ENCODE peak calls at places on chromosomes 13 and 19, in eight cellular contexts. Q is gastrocnemius medialis; Z is PC-3; G is CD8-positive, alpha-beta T cell; N is thoracic aorta; K is fibroblast of lung; L is psoas muscle; W is cardiac muscle cell. U is an unnamed sample.

GRCh38 chr13:113179374-113180230 is 21.2 kb downstream of the PROZ start:
- DNase-seq in Q (no peak), N (no peak), K (peak), L (no peak), W (peak), G (peak), Z (no peak), U (no peak)

GRCh38 chr19:7013678-7014077 is 7.6 kb downstream of the MBD3L2B start:
- DNase-seq in L (no peak), N (no peak), Q (no peak), K (peak), Z (peak), W (no peak), G (no peak), U (no peak)

GRCh38 chr19:34461375-34462100 is 20.0 kb upstream of the WTIP start:
- DNase-seq in G (no peak), K (peak), N (peak), Q (peak), L (no peak), Z (no peak), W (no peak), U (no peak)

GRCh38 chr13:26502826-26503225 is 54.7 kb upstream of the WASF3 start:
- DNase-seq in Z (peak), N (no peak), G (no peak), K (peak), W (no peak), L (peak), Q (peak), U (no peak)

GRCh38 chr13:98285317-98285716 is 108.2 kb upstream of the RNF113B start:
- DNase-seq in K (peak), W (no peak), G (no peak), Q (no peak), N (no peak), Z (no peak), L (no peak), U (no peak)

GRCh38 chr13:51714663-51715168 is 89.2 kb downstream of the DHRS12 start:
- DNase-seq in W (no peak), N (no peak), K (peak), L (no peak), G (no peak), Q (no peak), Z (peak), U (no peak)

GRCh38 chr19:13537454-13537853 is 31.2 kb upstream of the CACNA1A start:
- DNase-seq in L (no peak), Q (no peak), W (no peak), G (no peak), Z (no peak), N (no peak), K (no peak), U (no peak)

GRCh38 chr19:35641515-35642151 is at the start of gene ETV2:
- DNase-seq in W (peak), G (peak), N (no peak), Z (no peak), Q (no peak), K (peak), L (no peak), U (no peak)

GRCh38 chr19:12975221-12975756 is 5.9 kb downstream of the DAND5 start:
- DNase-seq in Z (no peak), N (no peak), K (no peak), G (no peak), Q (no peak), L (no peak), W (no peak), U (no peak)

GRCh38 chr13:94656766-94657165 is 55.1 kb downstream of the GPR180 start:
- DNase-seq in N (no peak), L (no peak), G (no peak), K (peak), Z (peak), Q (no peak), W (no peak), U (no peak)

GRCh38 chr13:24168392-24168750 is 7.9 kb downstream of the SPATA13 start:
- DNase-seq in Z (no peak), W (no peak), Q (no peak), K (peak), G (no peak), N (no peak), L (no peak), U (no peak)

GRCh38 chr13:97319088-97319487 is 97.0 kb downstream of the MBNL2 start:
- DNase-seq in Q (peak), K (no peak), L (peak), W (no peak), Z (no peak), N (no peak), G (no peak), U (no peak)

GRCh38 chr19:3849092-3849491 is 19.7 kb downstream of the ZFR2 start:
- DNase-seq in K (no peak), W (peak), N (no peak), L (no peak), G (peak), Z (peak), Q (no peak), U (no peak)
- TF ChIP-seq CTCF in K (peak), W (peak), N (no peak), L (no peak), G (peak), Z (peak), Q (no peak), U (no peak)

DNA sequence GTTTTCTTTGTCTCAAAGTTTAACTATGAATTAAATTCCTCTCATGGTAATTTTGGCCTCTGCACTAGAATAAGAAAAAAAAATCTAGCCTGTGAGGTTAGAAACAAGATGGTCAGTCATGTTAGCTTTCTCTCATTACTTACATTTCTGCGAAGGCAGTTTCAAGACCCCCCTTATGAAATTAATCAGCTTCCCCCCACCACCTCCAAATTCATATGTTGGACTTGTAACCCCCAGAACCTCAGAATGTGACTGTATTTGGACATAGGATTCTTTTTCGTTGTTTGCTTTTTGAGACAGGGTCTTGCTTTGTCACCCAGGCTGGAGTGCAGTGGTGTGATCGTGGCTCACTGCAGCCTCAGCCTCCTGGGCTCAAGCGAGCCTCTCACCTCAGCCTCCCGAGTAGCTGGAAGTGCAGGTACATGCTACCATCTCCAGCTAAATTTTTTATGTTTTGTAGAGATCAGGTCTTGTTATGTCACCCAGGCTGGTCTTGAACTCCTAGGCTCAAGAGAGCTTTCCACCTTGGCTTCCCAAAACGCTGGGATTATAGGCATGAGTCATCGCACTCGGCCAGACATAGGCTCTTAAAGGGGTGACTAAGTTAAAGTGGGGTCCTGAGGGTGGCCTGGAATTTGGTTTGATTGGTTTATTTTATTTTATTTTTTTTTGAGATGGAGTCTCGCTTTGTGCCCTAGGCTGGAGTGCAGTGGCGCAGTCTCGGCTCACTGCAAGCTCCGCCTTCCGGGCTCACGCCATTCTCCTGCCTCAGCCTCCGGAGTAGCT is 1.4 kb downstream of the PLA2G4C start:
- DNase-seq in N (no peak), W (no peak), Q (no peak), L (no peak), G (no peak), K (no peak), Z (no peak), U (no peak)
- TF ChIP-seq CTCF in N (no peak), W (no peak), Q (no peak), L (no peak), G (no peak), K (no peak), Z (no peak), U (no peak)

DNA sequence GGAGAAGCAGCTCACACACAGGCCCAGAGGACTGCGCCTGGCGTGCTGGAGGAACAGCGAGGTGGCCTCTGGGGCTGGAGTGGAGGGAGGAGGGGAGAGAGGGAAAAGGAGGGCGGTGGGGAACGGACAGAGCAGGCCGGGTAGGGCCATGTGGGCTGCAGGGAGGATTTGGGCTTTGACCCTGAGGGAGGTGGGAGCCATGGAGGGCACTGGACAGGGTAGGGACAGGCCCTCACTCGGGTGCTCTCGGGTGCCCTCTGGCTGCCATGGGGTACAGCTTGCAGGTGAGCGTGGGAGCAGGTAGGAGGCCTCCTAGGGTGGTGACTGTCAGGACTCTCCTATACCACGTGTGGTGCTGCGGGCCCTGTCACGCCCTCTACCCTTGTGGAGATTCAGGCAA is 22.8 kb downstream of the PLIN4 start:
- DNase-seq in L (no peak), Q (no peak), K (no peak), G (no peak), W (no peak), Z (no peak), N (no peak), U (no peak)
- TF ChIP-seq CTCF in L (no peak), Q (no peak), K (no peak), G (no peak), W (no peak), Z (peak), N (no peak), U (no peak)

GRCh38 chr19:2255112-2255845 is 938 bp downstream of the JSRP1 start:
- DNase-seq in L (no peak), Z (no peak), N (no peak), G (no peak), W (no peak), Q (peak), K (no peak), U (no peak)

GRCh38 chr19:2252481-2253105 is 3.5 kb downstream of the AMH start:
- DNase-seq in Z (no peak), K (no peak), L (no peak), N (no peak), G (peak), Q (no peak), W (no peak), U (no peak)

GRCh38 chr19:2251577-2252480 is 2.7 kb downstream of the AMH start:
- DNase-seq in K (peak), Z (no peak), L (no peak), Q (no peak), G (no peak), W (no peak), N (no peak), U (no peak)

GRCh38 chr19:2254052-2254872 is 2.0 kb downstream of the JSRP1 start:
- DNase-seq in W (peak), Z (no peak), N (no peak), Q (peak), L (no peak), G (no peak), K (peak), U (peak)

DNA sequence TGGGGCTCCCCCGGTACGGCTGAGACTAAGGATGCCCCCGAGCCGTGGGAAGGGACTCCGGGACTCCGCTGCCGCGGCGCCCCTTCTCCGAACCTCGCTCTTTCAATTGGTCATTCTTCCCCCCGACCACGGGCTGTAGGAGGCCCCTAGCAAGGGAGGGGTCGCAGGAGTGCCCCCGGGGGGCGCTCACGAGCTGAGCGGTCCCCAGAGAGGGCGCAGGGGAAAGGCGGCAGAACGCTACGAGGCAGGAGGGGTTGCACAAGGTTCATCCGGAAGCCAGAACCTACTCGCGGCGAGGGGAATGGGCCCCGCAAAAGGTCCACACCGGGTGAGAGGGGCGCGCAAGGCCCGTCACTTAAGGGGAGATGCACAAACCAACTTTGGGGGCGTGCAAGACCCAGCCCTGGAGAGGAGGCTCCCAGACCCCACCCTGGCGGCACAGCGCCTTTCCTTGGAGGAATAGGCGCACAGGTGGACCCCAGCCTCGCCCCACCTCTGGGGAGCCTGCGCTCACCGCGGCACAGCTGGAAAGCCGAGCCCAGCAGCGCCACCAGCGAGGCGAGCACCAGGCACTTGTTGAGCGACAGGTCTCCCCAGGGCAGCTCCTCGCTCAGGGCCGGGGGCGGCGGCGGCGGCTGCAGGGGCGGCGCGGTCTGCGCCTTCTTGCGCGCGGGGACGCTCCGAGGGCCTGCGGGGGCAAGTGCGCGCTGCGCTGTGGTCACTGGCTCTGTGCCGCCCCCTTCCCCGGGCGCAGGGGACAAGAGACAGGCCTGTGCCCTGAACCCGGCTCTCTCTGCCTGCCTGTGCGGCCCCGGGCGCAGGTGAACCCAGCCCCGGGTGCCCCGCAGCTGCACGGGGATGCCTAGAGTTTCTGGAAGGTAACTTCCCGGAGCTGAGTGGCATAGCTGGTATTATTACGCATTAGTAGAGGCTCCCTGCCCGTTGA is 2.8 kb downstream of the JSRP1 start:
- DNase-seq in N (no peak), K (no peak), L (no peak), W (peak), G (peak), Z (no peak), Q (no peak), U (no peak)
- TF ChIP-seq CTCF in N (no peak), K (no peak), L (no peak), W (peak), G (peak), Z (peak), Q (no peak), U (no peak)

GRCh38 chr13:77697208-77698103 is at the start of gene SLAIN1:
- DNase-seq in K (peak), W (peak), N (peak), Q (peak), L (peak), G (peak), Z (peak), U (peak)

GRCh38 chr13:77696006-77696862 is 1.3 kb upstream of the SLAIN1 start:
- DNase-seq in L (no peak), Q (no peak), Z (peak), N (no peak), W (peak), G (peak), K (peak), U (no peak)

GRCh38 chr13:77699059-77699680 is 1.7 kb downstream of the SLAIN1 start:
- DNase-seq in G (no peak), K (no peak), Z (no peak), Q (no peak), W (no peak), L (no peak), N (no peak), U (no peak)

GRCh38 chr13:77696863-77697207 is 652 bp upstream of the SLAIN1 start:
- DNase-seq in W (no peak), N (no peak), Z (no peak), G (no peak), Q (no peak), K (no peak), L (no peak), U (no peak)

DNA sequence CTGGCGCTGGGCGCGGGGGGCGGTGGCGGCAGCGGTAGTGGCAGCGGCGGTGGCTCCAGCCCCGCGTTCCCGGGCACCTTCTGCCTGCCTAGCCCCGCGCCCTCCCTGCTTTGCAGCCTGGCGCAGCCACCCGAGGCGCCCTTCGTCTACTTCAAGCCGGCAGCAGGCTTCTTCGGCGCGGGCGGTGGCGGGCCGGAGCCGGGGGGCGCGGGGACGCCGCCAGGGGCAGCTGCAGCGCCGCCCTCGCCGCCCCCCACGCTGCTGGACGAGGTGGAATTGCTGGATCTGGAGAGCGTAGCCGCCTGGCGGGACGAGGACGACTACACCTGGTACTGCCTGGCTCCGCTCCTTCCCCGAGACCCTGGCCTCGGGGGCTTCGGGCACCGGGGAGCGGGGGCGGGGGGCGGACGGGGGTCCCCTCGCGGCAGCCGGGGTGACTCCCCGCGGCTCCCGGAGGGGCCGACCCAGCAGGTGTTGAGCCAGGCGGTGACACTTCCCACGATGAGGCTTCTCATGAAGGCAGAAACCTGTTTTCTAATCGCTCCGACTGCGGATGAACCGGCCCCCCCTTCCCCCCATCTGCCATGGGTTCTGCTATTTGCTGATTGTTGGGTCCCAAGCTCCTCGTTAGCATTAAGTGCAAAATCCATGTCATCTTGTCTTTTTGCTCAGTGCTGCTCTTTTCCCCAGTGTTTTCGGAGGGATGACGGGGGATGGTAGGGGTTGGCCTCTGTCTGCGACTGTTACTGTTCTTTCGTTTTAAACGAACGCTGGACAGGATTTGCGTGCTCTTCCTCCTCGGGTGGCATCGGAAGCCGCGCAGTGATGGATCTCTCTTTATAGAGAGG is 948 bp downstream of the SLAIN1 start:
- DNase-seq in Q (no peak), G (peak), K (peak), W (peak), L (peak), N (no peak), Z (peak), U (peak)
- TF ChIP-seq CTCF in Q (no peak), G (no peak), K (no peak), W (no peak), L (no peak), N (no peak), Z (no peak), U (no peak)

DNA sequence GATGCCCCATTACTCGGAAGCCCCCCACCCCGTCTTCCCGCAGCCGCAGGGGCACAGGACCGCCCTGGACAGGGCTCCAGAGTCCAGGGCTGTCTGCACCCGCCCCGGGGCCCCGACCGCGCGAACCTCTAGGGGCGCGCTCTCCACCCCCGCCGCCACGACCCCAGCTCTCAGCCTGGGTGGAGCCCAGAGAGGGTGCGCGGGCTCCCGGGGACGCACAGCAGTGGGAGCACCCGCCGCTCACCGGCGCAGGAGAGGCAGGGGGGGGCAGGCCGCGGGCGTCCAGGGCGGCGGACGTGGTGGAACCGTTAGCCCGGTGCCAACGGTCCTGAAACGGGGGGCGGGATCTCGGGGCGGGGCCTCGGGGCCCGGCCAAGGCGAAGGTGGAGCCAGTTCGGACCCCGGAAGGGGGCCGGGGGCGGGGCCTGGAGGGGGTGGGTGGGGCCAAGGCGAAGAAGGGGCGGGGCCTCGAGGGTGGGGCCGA is at the start of gene ATP8B3:
- DNase-seq in K (no peak), G (peak), L (no peak), Q (no peak), Z (no peak), N (no peak), W (no peak), U (no peak)
- TF ChIP-seq CTCF in K (no peak), G (no peak), L (no peak), Q (no peak), Z (peak), N (no peak), W (peak), U (peak)

DNA sequence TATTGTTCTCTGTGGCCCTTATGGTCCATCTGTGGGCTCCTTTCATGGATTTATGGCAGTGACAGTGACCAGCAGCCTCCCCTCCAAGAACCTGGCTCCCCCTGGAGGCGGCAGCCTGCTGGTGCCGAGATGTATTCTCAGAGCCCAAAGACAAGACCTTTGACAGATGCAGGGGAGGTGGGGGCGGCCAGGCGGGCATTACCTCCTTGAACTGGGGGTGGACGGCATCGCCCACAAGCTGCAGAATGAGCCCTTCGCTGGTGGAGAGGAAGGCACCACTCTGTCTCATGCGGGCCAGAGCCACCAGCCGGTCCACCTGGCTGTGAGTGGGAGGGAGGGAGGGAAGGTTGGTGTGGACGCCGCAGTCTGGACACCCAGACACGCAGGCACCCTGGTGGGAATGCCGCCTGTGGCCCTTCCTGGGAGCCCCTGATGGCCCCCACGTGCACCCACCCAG is 6.6 kb downstream of the ISOC2 start:
- DNase-seq in Z (peak), K (no peak), W (peak), N (no peak), L (no peak), G (peak), Q (no peak), U (no peak)
- TF ChIP-seq CTCF in Z (peak), K (peak), W (peak), N (no peak), L (peak), G (peak), Q (no peak), U (peak)

GRCh38 chr19:33325920-33326319 is 23.6 kb upstream of the CEBPA start:
- DNase-seq in Z (no peak), N (no peak), L (peak), G (no peak), K (peak), W (no peak), Q (peak), U (no peak)
- TF ChIP-seq CTCF in Z (no peak), N (no peak), L (no peak), G (no peak), K (no peak), W (no peak), Q (no peak), U (no peak)

GRCh38 chr19:50155520-50156109 is 7.5 kb downstream of the IZUMO2 start:
- DNase-seq in Z (no peak), N (no peak), Q (no peak), G (no peak), W (no peak), L (no peak), K (no peak), U (no peak)
- TF ChIP-seq CTCF in Z (peak), N (no peak), Q (no peak), G (no peak), W (no peak), L (no peak), K (no peak), U (peak)